ENCODE peak calls at places on chromosomes 12 and 14, in six cellular contexts. One of them, this sample, is unnamed.

GRCh38 chr14:67940894-67941455 is 121.4 kb downstream of the RAD51B start:
- DNase-seq in GM20000: no peak
- DNase-seq in left kidney: peak; percentile 58
- DNase-seq in MM.1S: no peak
- DNase-seq in PC-3: peak; percentile 27
- DNase-seq in M059J: peak; percentile 64
- DNase-seq in this sample: no peak

GRCh38 chr12:6703631-6704030 is 3.0 kb upstream of the PIANP start:
- DNase-seq in left kidney: peak; percentile 45
- DNase-seq in MM.1S: no peak
- DNase-seq in PC-3: no peak
- DNase-seq in GM20000: peak; percentile 30
- DNase-seq in M059J: peak; percentile 25
- DNase-seq in this sample: no peak

GRCh38 chr12:67593041-67593870 is 55.3 kb upstream of the DYRK2 start:
- DNase-seq in MM.1S: no peak
- DNase-seq in M059J: peak; percentile 83
- DNase-seq in GM20000: no peak
- DNase-seq in left kidney: peak; percentile 60
- DNase-seq in PC-3: peak; percentile 99
- DNase-seq in this sample: peak; percentile 99

GRCh38 chr12:119715268-119715620 is 47.3 kb downstream of the PRKAB1 start:
- DNase-seq in PC-3: peak; percentile 14
- DNase-seq in MM.1S: no peak
- DNase-seq in GM20000: no peak
- DNase-seq in M059J: peak; percentile 29
- DNase-seq in left kidney: no peak
- DNase-seq in this sample: no peak

GRCh38 chr14:103301512-103302197 is 32.4 kb upstream of the EIF5 start:
- DNase-seq in PC-3: peak; percentile 35
- DNase-seq in left kidney: no peak
- DNase-seq in M059J: no peak
- DNase-seq in MM.1S: no peak
- DNase-seq in GM20000: no peak
- DNase-seq in this sample: no peak

GRCh38 chr14:104011824-104012517 is 69.6 kb upstream of the RD3L start:
- DNase-seq in PC-3: peak; percentile 31
- DNase-seq in GM20000: no peak
- DNase-seq in M059J: no peak
- DNase-seq in left kidney: no peak
- DNase-seq in MM.1S: no peak
- DNase-seq in this sample: no peak

GRCh38 chr14:88128811-88129210 is 123.9 kb downstream of the GPR65 start:
- DNase-seq in MM.1S: no peak
- DNase-seq in left kidney: no peak
- DNase-seq in GM20000: no peak
- DNase-seq in PC-3: peak; percentile 19
- DNase-seq in M059J: no peak
- DNase-seq in this sample: no peak

GRCh38 chr12:121718653-121719239 is 6.2 kb downstream of the TMEM120B start:
- DNase-seq in M059J: peak; percentile 8
- DNase-seq in GM20000: no peak
- DNase-seq in MM.1S: peak; percentile 83
- DNase-seq in PC-3: no peak
- DNase-seq in left kidney: no peak
- DNase-seq in this sample: no peak

GRCh38 chr12:43289412-43289811 is 262.6 kb downstream of the ADAMTS20 start:
- DNase-seq in left kidney: no peak
- DNase-seq in M059J: peak; percentile 26
- DNase-seq in MM.1S: no peak
- DNase-seq in PC-3: no peak
- DNase-seq in GM20000: no peak
- DNase-seq in this sample: no peak

GRCh38 chr12:15688202-15688736 is 100.9 kb downstream of the EPS8 start:
- DNase-seq in PC-3: no peak
- DNase-seq in M059J: no peak
- DNase-seq in GM20000: no peak
- DNase-seq in MM.1S: no peak
- DNase-seq in left kidney: peak; percentile 20
- DNase-seq in this sample: peak; percentile 74

GRCh38 chr12:82415402-82415801 is 57.1 kb downstream of the METTL25 start:
- DNase-seq in MM.1S: no peak
- DNase-seq in left kidney: no peak
- DNase-seq in M059J: peak; percentile 5
- DNase-seq in PC-3: no peak
- DNase-seq in GM20000: no peak
- DNase-seq in this sample: no peak

GRCh38 chr12:106386836-106387555 is 29.4 kb downstream of the POLR3B start:
- DNase-seq in M059J: peak; percentile 17
- DNase-seq in MM.1S: no peak
- DNase-seq in PC-3: no peak
- DNase-seq in left kidney: no peak
- DNase-seq in GM20000: no peak
- DNase-seq in this sample: no peak

GRCh38 chr14:26281280-26281998 is 316.4 kb downstream of the NOVA1 start:
- DNase-seq in M059J: peak; percentile 9
- DNase-seq in PC-3: peak; percentile 82
- DNase-seq in GM20000: no peak
- DNase-seq in MM.1S: no peak
- DNase-seq in left kidney: no peak
- DNase-seq in this sample: peak; percentile 19

GRCh38 chr14:37890095-37890494 is 294.7 kb downstream of the TTC6 start:
- DNase-seq in GM20000: no peak
- DNase-seq in M059J: no peak
- DNase-seq in PC-3: no peak
- DNase-seq in left kidney: no peak
- DNase-seq in MM.1S: no peak
- DNase-seq in this sample: no peak

GRCh38 chr12:49622501-49623141 is 740 bp upstream of the PRPF40B start:
- DNase-seq in M059J: peak; percentile 46
- DNase-seq in GM20000: peak; percentile 63
- DNase-seq in PC-3: no peak
- DNase-seq in MM.1S: peak; percentile 84
- DNase-seq in left kidney: peak; percentile 46
- DNase-seq in this sample: no peak

GRCh38 chr14:95319312-95320075 is at the start of gene CLMN:
- DNase-seq in left kidney: peak; percentile 92
- DNase-seq in GM20000: peak; percentile 90
- DNase-seq in PC-3: peak; percentile 33
- DNase-seq in MM.1S: peak; percentile 20
- DNase-seq in M059J: no peak
- DNase-seq in this sample: no peak

GRCh38 chr14:36684946-36685345 is 23.3 kb downstream of the PAX9 start:
- DNase-seq in left kidney: no peak
- DNase-seq in PC-3: no peak
- DNase-seq in GM20000: no peak
- DNase-seq in MM.1S: no peak
- DNase-seq in M059J: no peak
- DNase-seq in this sample: no peak

GRCh38 chr14:74946659-74947281 is 8.6 kb downstream of the PGF start:
- DNase-seq in MM.1S: no peak
- DNase-seq in GM20000: no peak
- DNase-seq in PC-3: no peak
- DNase-seq in M059J: no peak
- DNase-seq in left kidney: no peak
- DNase-seq in this sample: no peak

GRCh38 chr12:52058631-52059324 is 7.5 kb downstream of the NR4A1 start:
- DNase-seq in GM20000: no peak
- DNase-seq in M059J: no peak
- DNase-seq in MM.1S: no peak
- DNase-seq in PC-3: no peak
- DNase-seq in left kidney: no peak
- DNase-seq in this sample: no peak

GRCh38 chr12:48164456-48164855 is 7.1 kb upstream of the ASB8 start:
- DNase-seq in PC-3: no peak
- DNase-seq in MM.1S: no peak
- DNase-seq in left kidney: no peak
- DNase-seq in GM20000: no peak
- DNase-seq in M059J: no peak
- DNase-seq in this sample: no peak

GRCh38 chr12:64893961-64894360 is 69.5 kb downstream of the TBC1D30 start:
- DNase-seq in M059J: peak; percentile 57
- DNase-seq in GM20000: no peak
- DNase-seq in PC-3: peak; percentile 93
- DNase-seq in MM.1S: no peak
- DNase-seq in left kidney: no peak
- DNase-seq in this sample: no peak

GRCh38 chr12:2154050-2154449 is 101.3 kb downstream of the CACNA1C start:
- DNase-seq in M059J: peak; percentile 68
- DNase-seq in MM.1S: no peak
- DNase-seq in PC-3: no peak
- DNase-seq in left kidney: peak; percentile 40
- DNase-seq in GM20000: no peak
- DNase-seq in this sample: no peak

This sample was measured in HT-29.